ENCODE peak calls at places on chromosome 10, in eight cellular contexts. O is fibroblast of lung, K is pancreas, E is cardiac muscle cell, F is spleen, A is lower lobe of right lung, R is SJSA1, M is suprapubic skin. X is an unnamed sample. For H3K27me3 and H3K9me3, the result is how much of the 10 kb centered on the place peaks cover.

GRCh38 chr10:23718946-23719345 is 280.1 kb downstream of the OTUD1 start:
- DNase-seq in O (no peak), K (no peak), E (no peak), F (no peak), A (no peak), R (no peak), M (no peak), X (no peak)

GRCh38 chr10:61486251-61486650 is 33.1 kb upstream of the TMEM26 start:
- DNase-seq in O (no peak), K (no peak), E (no peak), F (no peak), A (no peak), R (no peak), M (no peak), X (no peak)

GRCh38 chr10:76082232-76082631 is 650.8 kb downstream of the LRMDA start:
- DNase-seq in O (peak), K (no peak), E (no peak), F (no peak), A (no peak), R (no peak), M (no peak), X (peak)

GRCh38 chr10:122786269-122786668 is 59.4 kb downstream of the CUZD1 start:
- DNase-seq in O (peak), K (no peak), E (peak), F (no peak), A (no peak), R (no peak), M (peak), X (no peak)

GRCh38 chr10:60794953-60795352 is 16.7 kb downstream of the CDK1 start:
- DNase-seq in O (no peak), K (no peak), E (no peak), F (no peak), A (no peak), R (no peak), M (no peak), X (no peak)

GRCh38 chr10:7756360-7756992 is 31.3 kb downstream of the KIN start:
- DNase-seq in O (peak), K (peak), E (peak), F (no peak), A (no peak), R (no peak), M (no peak), X (no peak)

GRCh38 chr10:46536781-46537180 is 19.7 kb downstream of the GPRIN2 start:
- DNase-seq in O (no peak), K (no peak), E (no peak), F (peak), A (no peak), R (no peak), M (peak), X (no peak)

GRCh38 chr10:27660268-27660667 is 85.4 kb downstream of the MKX start:
- DNase-seq in O (no peak), K (no peak), E (no peak), F (no peak), A (no peak), R (no peak), M (no peak), X (no peak)

GRCh38 chr10:78706986-78707500 is 361.7 kb upstream of the ZMIZ1 start:
- DNase-seq in O (peak), K (no peak), E (no peak), F (no peak), A (no peak), R (no peak), M (no peak), X (no peak)

GRCh38 chr10:65602182-65602865 is 1323.5 kb upstream of the LRRTM3 start:
- DNase-seq in O (no peak), K (no peak), E (no peak), F (no peak), A (no peak), R (no peak), M (no peak), X (no peak)

GRCh38 chr10:122286872-122287271 is 15.8 kb downstream of the BTBD16 start:
- DNase-seq in O (peak), K (no peak), E (peak), F (no peak), A (no peak), R (no peak), M (no peak), X (peak)

GRCh38 chr10:51171946-51172345 is 97.7 kb downstream of the PRKG1 start:
- DNase-seq in O (no peak), K (no peak), E (peak), F (no peak), A (no peak), R (no peak), M (no peak), X (no peak)

GRCh38 chr10:93074597-93075368 is 1.1 kb downstream of the CYP26A1 start:
- DNase-seq in O (no peak), K (no peak), E (no peak), F (no peak), A (no peak), R (no peak), M (no peak), X (no peak)

GRCh38 chr10:93072713-93073538 is 767 bp upstream of the CYP26A1 start:
- DNase-seq in O (no peak), K (no peak), E (no peak), F (no peak), A (no peak), R (no peak), M (no peak), X (no peak)

GRCh38 chr10:93074137-93074596 is 474 bp downstream of the CYP26A1 start:
- DNase-seq in O (no peak), K (no peak), E (no peak), F (no peak), A (no peak), R (peak), M (no peak), X (peak)

GRCh38 chr10:93072225-93072712 is 1.4 kb upstream of the CYP26A1 start:
- DNase-seq in O (no peak), K (no peak), E (no peak), F (no peak), A (no peak), R (no peak), M (no peak), X (no peak)

GRCh38 chr10:93073539-93074136 is at the start of gene CYP26A1:
- DNase-seq in O (no peak), K (no peak), E (no peak), F (no peak), A (no peak), R (peak), M (no peak), X (no peak)
- H3K27me3 ChIP-seq in O (half or more), K (under half), E (half or more), F (half or more), A (half or more), R (under half), M (half or more), X (under half)

GRCh38 chr10:126417220-126417825 is 29.0 kb upstream of the ADAM12 start:
- DNase-seq in O (no peak), K (no peak), E (no peak), F (no peak), A (no peak), R (no peak), M (no peak), X (no peak)
- H3K9me3 ChIP-seq in O (under half), K (under half), E (under half), F (under half), A (under half), R (under half), M (under half), X (under half)

GRCh38 chr10:95305606-95306385 is 15.0 kb upstream of the PDLIM1 start:
- DNase-seq in O (no peak), K (no peak), E (peak), F (no peak), A (no peak), R (no peak), M (no peak), X (no peak)

GRCh38 chr10:95303950-95304349 is 13.1 kb upstream of the PDLIM1 start:
- DNase-seq in O (no peak), K (no peak), E (no peak), F (no peak), A (no peak), R (no peak), M (no peak), X (no peak)

GRCh38 chr10:95304463-95304862 is 13.7 kb upstream of the PDLIM1 start:
- DNase-seq in O (no peak), K (no peak), E (no peak), F (no peak), A (no peak), R (no peak), M (no peak), X (no peak)

GRCh38 chr10:95303535-95303934 is 12.7 kb upstream of the PDLIM1 start:
- DNase-seq in O (peak), K (no peak), E (peak), F (no peak), A (no peak), R (no peak), M (no peak), X (no peak)

GRCh38 chr10:95304976-95305375 is 14.2 kb upstream of the PDLIM1 start:
- DNase-seq in O (no peak), K (no peak), E (no peak), F (no peak), A (no peak), R (no peak), M (no peak), X (no peak)
- H3K4me3 ChIP-seq in O (no peak), K (no peak), E (no peak), F (no peak), A (no peak), R (no peak), M (no peak), X (no peak)

DNA sequence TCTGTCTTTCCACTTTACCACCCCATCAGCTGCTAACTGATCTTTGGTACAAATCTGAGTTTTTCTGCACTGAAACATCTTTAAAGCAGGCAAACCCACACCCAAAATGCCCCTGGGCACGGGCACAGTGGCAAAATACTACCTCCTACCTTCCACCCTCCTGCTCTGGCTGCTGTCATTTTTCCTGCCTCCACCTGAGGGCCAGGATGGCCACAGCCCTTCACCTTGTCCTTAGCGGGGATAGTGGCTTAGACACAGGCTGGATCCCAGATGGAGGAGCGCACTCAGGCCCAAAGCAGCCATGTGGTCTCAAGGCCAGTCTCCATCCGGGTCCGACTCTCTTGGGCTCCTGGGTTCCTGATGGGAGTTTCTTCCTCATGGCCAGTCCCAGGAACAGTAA is 98.3 kb downstream of the HIF1AN start:
- DNase-seq in O (no peak), K (no peak), E (no peak), F (peak), A (no peak), R (no peak), M (no peak), X (no peak)
- H3K27me3 ChIP-seq in O (under half), K (under half), E (under half), F (half or more), A (under half), R (half or more), M (half or more), X (under half)

GRCh38 chr10:102398172-102399020 is 2.9 kb downstream of the NFKB2 start:
- DNase-seq in O (no peak), K (no peak), E (no peak), F (peak), A (no peak), R (no peak), M (no peak), X (no peak)
- H3K9me3 ChIP-seq in O (under half), K (under half), E (under half), F (under half), A (under half), R (under half), M (under half), X (under half)

GRCh38 chr10:71213761-71214440 is 1.5 kb downstream of the UNC5B start:
- DNase-seq in O (peak), K (peak), E (peak), F (peak), A (no peak), R (no peak), M (peak), X (no peak)
- H3K4me3 ChIP-seq in O (peak), K (peak), E (peak), F (peak), A (peak), R (no peak), M (peak), X (peak)

GRCh38 chr10:99558708-99559107 is 26.0 kb downstream of the NKX2-3 start:
- DNase-seq in O (no peak), K (no peak), E (no peak), F (peak), A (no peak), R (no peak), M (no peak), X (no peak)

GRCh38 chr10:99555371-99556224 is 22.9 kb downstream of the NKX2-3 start:
- DNase-seq in O (no peak), K (no peak), E (no peak), F (no peak), A (no peak), R (no peak), M (no peak), X (no peak)

GRCh38 chr10:99560277-99561126 is 27.8 kb downstream of the NKX2-3 start:
- DNase-seq in O (peak), K (peak), E (peak), F (peak), A (no peak), R (peak), M (no peak), X (peak)

GRCh38 chr10:99556225-99556523 is 23.4 kb downstream of the NKX2-3 start:
- DNase-seq in O (no peak), K (no peak), E (no peak), F (no peak), A (no peak), R (no peak), M (no peak), X (no peak)

DNA sequence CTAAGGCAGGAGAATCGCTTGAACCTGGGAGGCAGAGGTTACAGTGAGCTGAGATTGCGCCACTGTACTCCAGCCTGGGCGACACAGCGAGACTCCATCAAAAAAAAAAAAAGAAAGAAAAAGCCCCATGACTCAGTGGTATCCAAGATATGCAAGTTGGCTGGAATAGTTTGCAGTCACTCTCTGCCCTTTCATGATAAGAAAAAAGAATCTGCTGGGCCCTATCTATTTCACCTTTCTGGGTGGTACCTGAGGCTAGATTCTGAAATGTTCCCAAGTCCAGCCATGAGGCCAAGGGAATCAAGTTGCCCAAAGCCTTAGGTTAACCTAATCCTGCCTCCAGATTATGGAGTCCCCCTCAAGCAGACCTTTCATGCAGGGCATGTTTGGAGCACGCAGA is 24.3 kb downstream of the NKX2-3 start:
- DNase-seq in O (no peak), K (no peak), E (no peak), F (no peak), A (no peak), R (no peak), M (no peak), X (no peak)
- H3K27me3 ChIP-seq in O (under half), K (under half), E (under half), F (under half), A (under half), R (under half), M (half or more), X (under half)

GRCh38 chr10:131618587-131619267 is 282.1 kb upstream of the PPP2R2D start:
- DNase-seq in O (no peak), K (no peak), E (no peak), F (peak), A (no peak), R (no peak), M (no peak), X (no peak)

GRCh38 chr10:131621784-131622624 is 278.8 kb upstream of the PPP2R2D start:
- DNase-seq in O (no peak), K (no peak), E (no peak), F (no peak), A (no peak), R (no peak), M (no peak), X (no peak)

GRCh38 chr10:131617113-131617877 is 283.5 kb upstream of the PPP2R2D start:
- DNase-seq in O (no peak), K (no peak), E (no peak), F (peak), A (no peak), R (no peak), M (no peak), X (no peak)

GRCh38 chr10:131620314-131620713 is 280.5 kb upstream of the PPP2R2D start:
- DNase-seq in O (no peak), K (no peak), E (no peak), F (no peak), A (no peak), R (no peak), M (no peak), X (no peak)

GRCh38 chr10:131620904-131621303 is 279.9 kb upstream of the PPP2R2D start:
- DNase-seq in O (no peak), K (no peak), E (no peak), F (no peak), A (no peak), R (no peak), M (no peak), X (no peak)
- H3K9me3 ChIP-seq in O (under half), K (under half), E (under half), F (under half), A (under half), R (under half), M (under half), X (under half)

DNA sequence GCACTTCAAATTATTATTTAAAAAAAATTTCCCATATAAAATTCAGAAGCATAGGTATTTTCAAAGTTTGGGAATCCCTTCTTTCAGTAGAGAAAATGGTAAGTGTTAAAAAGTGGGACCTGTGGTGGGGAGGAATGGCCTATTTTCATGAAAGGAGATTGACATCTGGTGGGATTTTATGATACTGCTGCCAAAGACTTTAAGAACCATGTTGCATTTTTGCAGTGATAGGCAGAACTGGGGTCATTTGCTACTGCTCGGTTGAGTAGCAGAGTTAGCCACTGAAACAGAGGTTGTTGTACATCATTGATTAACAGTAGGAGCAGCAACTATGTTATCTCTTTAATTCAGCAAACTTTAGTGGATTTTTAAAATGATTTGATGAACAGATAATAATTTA is 4.4 kb downstream of the BICC1 start:
- DNase-seq in O (peak), K (no peak), E (no peak), F (no peak), A (no peak), R (no peak), M (no peak), X (no peak)
- H3K4me3 ChIP-seq in O (no peak), K (peak), E (no peak), F (no peak), A (no peak), R (no peak), M (no peak), X (no peak)